ENCODE peak calls at places on chromosomes 3 and 15, in ten cellular contexts. T, I, C, Q, R, V, Z, M, B and S are unnamed samples.

GRCh38 chr15:71328453-71328852 is 213.2 kb downstream of the THSD4 start:
- DNase-seq in T (peak; percentile 27), I (no peak), C (no peak), Q (no peak), R (no peak), V (no peak), Z (no peak), M (no peak), B (no peak), S (no peak)

GRCh38 chr15:100343251-100343650 is 1.5 kb upstream of the ADAMTS17 start:
- DNase-seq in T (no peak), I (no peak), C (no peak), Q (no peak), R (no peak), V (no peak), Z (no peak), M (no peak), B (no peak), S (no peak)

GRCh38 chr3:13715167-13715954 is 164.5 kb downstream of the WNT7A start:
- DNase-seq in T (no peak), I (no peak), C (peak; percentile 0), Q (no peak), R (no peak), V (no peak), Z (no peak), M (no peak), B (peak; percentile 3), S (no peak)

GRCh38 chr3:61372723-61373122 is 121.5 kb upstream of the FHIT start:
- DNase-seq in T (no peak), I (no peak), C (no peak), Q (no peak), R (no peak), V (no peak), Z (no peak), M (no peak), B (no peak), S (no peak)

GRCh38 chr3:30544811-30545210 is 61.6 kb upstream of the TGFBR2 start:
- DNase-seq in T (peak; percentile 85), I (peak; percentile 66), C (no peak), Q (no peak), R (no peak), V (no peak), Z (peak; percentile 94), M (peak; percentile 94), B (no peak), S (no peak)

GRCh38 chr15:73838795-73839565 is 34.4 kb upstream of the TBC1D21 start:
- DNase-seq in T (no peak), I (no peak), C (no peak), Q (peak; percentile 46), R (peak; percentile 47), V (no peak), Z (peak; percentile 13), M (no peak), B (no peak), S (no peak)

GRCh38 chr3:172705166-172705565 is 5.7 kb downstream of the NCEH1 start:
- DNase-seq in T (no peak), I (no peak), C (no peak), Q (no peak), R (no peak), V (no peak), Z (no peak), M (no peak), B (no peak), S (no peak)

GRCh38 chr3:191120447-191121304 is 78.4 kb upstream of the OSTN start:
- DNase-seq in T (no peak), I (no peak), C (no peak), Q (no peak), R (no peak), V (no peak), Z (no peak), M (no peak), B (no peak), S (no peak)

GRCh38 chr15:87827126-87827525 is 429.4 kb downstream of the NTRK3 start:
- DNase-seq in T (no peak), I (no peak), C (no peak), Q (no peak), R (no peak), V (no peak), Z (peak; percentile 51), M (no peak), B (no peak), S (no peak)

GRCh38 chr3:38133557-38134405 is 3.1 kb downstream of the ACAA1 start:
- DNase-seq in T (no peak), I (no peak), C (no peak), Q (no peak), R (no peak), V (no peak), Z (no peak), M (peak; percentile 37), B (no peak), S (no peak)

GRCh38 chr3:9852528-9852927 is 8.7 kb upstream of the RPUSD3 start:
- DNase-seq in T (no peak), I (no peak), C (no peak), Q (no peak), R (no peak), V (no peak), Z (no peak), M (no peak), B (no peak), S (no peak)

GRCh38 chr3:89278305-89278704 is 170.9 kb downstream of the EPHA3 start:
- DNase-seq in T (no peak), I (no peak), C (no peak), Q (no peak), R (no peak), V (no peak), Z (no peak), M (no peak), B (no peak), S (no peak)

GRCh38 chr3:128496602-128497304 is 3.8 kb upstream of the GATA2 start:
- DNase-seq in T (no peak), I (no peak), C (no peak), Q (peak; percentile 50), R (peak; percentile 22), V (no peak), Z (no peak), M (peak; percentile 16), B (no peak), S (no peak)

GRCh38 chr15:49042165-49042564 is 4.1 kb downstream of the SECISBP2L start:
- DNase-seq in T (no peak), I (no peak), C (no peak), Q (no peak), R (no peak), V (no peak), Z (no peak), M (peak; percentile 27), B (no peak), S (no peak)

GRCh38 chr3:179451335-179452165 is at the start of gene GNB4:
- DNase-seq in T (peak; percentile 40), I (peak; percentile 75), C (peak; percentile 93), Q (peak; percentile 87), R (peak; percentile 31), V (no peak), Z (peak; percentile 86), M (peak; percentile 78), B (peak; percentile 72), S (peak; percentile 35)
- TF ChIP-seq CTCF in T (no peak), I (no peak), C (no peak), Q (no peak), R (no peak), V (no peak), Z (no peak), M (no peak), B (no peak), S (no peak)

DNA sequence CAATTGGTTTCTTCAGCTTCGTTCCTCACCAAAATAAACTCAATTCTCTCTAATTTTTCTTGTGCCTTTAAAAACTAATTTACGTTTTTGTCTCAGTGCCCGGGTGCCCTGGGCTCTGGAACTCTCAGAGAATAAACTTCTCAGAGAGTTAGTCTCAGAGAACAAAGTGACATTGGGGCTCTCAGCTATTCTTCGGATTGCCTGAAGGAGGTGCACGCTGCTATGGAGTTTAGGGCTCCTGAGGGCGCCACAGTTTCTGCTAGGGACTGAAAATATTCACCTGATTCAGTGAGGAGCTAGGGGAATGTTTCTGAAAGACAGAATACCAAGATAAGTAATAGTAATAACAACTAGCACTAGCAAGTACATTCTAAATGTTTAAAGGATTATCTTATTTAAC is 22.7 kb downstream of the ZIC4 start:
- DNase-seq in T (no peak), I (no peak), C (peak; percentile 5), Q (no peak), R (no peak), V (no peak), Z (no peak), M (no peak), B (no peak), S (no peak)
- TF ChIP-seq CTCF in T (peak; percentile 47), I (peak; percentile 10), C (peak; percentile 33), Q (no peak), R (peak; percentile 29), V (no peak), Z (peak; percentile 24), M (peak; percentile 26), B (no peak), S (no peak)

GRCh38 chr15:45319472-45320214 is 58.7 kb downstream of the GATM start:
- DNase-seq in T (no peak), I (no peak), C (no peak), Q (no peak), R (no peak), V (no peak), Z (no peak), M (no peak), B (no peak), S (no peak)

GRCh38 chr15:45320581-45320980 is 57.8 kb downstream of the GATM start:
- DNase-seq in T (no peak), I (no peak), C (no peak), Q (no peak), R (no peak), V (no peak), Z (no peak), M (peak; percentile 78), B (no peak), S (no peak)

DNA sequence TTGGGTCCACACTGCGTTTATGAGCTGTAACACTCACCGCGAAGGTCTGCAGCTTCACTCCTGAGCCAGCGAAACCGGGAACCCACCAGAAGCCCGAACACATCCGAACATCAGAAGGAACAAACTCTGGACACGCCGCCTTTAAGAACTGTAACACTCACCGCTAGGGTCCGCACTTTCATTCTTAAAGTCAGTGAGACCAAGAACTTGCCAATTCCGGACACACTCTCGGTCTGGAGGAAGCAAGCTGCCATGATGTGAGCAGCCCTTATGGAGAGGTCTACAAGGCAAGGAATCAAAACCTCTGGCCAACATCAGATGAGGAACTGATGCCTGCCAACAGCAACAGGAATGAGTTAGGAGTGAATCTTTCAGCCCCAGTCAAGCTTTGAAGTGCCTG is 62.9 kb downstream of the SLC28A2 start:
- DNase-seq in T (no peak), I (peak; percentile 66), C (no peak), Q (no peak), R (no peak), V (no peak), Z (peak; percentile 13), M (no peak), B (no peak), S (no peak)
- TF ChIP-seq CTCF in T (peak; percentile 16), I (peak; percentile 13), C (no peak), Q (peak; percentile 14), R (no peak), V (no peak), Z (no peak), M (no peak), B (peak; percentile 19), S (no peak)

DNA sequence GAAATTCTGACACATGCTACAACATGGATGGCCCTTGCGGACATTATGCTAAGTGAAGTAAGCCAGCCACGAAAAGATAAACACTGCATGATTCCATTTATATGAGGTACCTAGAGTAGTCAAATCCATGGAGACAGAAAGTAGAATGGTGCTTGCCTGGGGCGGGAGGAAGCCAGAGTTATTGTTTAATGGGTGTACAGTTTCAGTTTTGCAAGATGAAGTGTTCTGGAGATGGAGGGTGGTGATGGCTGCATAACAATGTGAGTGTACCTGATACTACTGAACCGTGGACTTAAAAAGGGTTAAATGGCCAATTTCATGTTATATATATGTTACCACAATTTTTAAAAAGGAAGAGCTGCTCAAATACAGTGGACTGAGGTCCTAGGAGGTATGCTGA is 66.9 kb downstream of the SEMA5B start:
- DNase-seq in T (no peak), I (no peak), C (no peak), Q (no peak), R (no peak), V (no peak), Z (no peak), M (no peak), B (no peak), S (no peak)
- TF ChIP-seq CTCF in T (no peak), I (no peak), C (no peak), Q (no peak), R (no peak), V (no peak), Z (no peak), M (no peak), B (no peak), S (no peak)